ENCODE peak calls at places on chromosomes 13 and 19, in four cellular contexts. M, Q, E and L are unnamed samples.

GRCh38 chr13:24261566-24261965 is 47.8 kb upstream of the C1QTNF9 start:
- DNase-seq in M (no peak), Q (no peak), E (no peak), L (no peak)

GRCh38 chr19:3975637-3976087 is 4.8 kb upstream of the DAPK3 start:
- DNase-seq in M (no peak), Q (no peak), E (no peak), L (no peak)

GRCh38 chr13:113735194-113735593 is 23.8 kb upstream of the TMEM255B start:
- DNase-seq in M (no peak), Q (no peak), E (no peak), L (no peak)

GRCh38 chr13:98267080-98267912 is 90.2 kb upstream of the RNF113B start:
- DNase-seq in M (no peak), Q (no peak), E (no peak), L (no peak)

GRCh38 chr13:60448907-60449510 is 52.0 kb downstream of the TDRD3 start:
- DNase-seq in M (peak; percentile 22), Q (no peak), E (peak; percentile 12), L (peak; percentile 46)

GRCh38 chr19:11577451-11578341 is at the start of gene ACP5:
- DNase-seq in M (no peak), Q (no peak), E (no peak), L (no peak)

GRCh38 chr13:109145631-109146030 is 516.2 kb downstream of the MYO16 start:
- DNase-seq in M (peak; percentile 49), Q (no peak), E (no peak), L (peak; percentile 70)

GRCh38 chr13:46124967-46125933 is 20.4 kb upstream of the CPB2 start:
- DNase-seq in M (no peak), Q (no peak), E (no peak), L (no peak)

GRCh38 chr19:7265963-7266362 is 28.3 kb downstream of the INSR start:
- DNase-seq in M (no peak), Q (no peak), E (no peak), L (no peak)

GRCh38 chr19:16273005-16273404 is 51.6 kb upstream of the KLF2 start:
- DNase-seq in M (no peak), Q (no peak), E (no peak), L (peak; percentile 54)

GRCh38 chr19:43532571-43532961 is 422 bp upstream of the ZNF575 start:
- DNase-seq in M (peak; percentile 56), Q (no peak), E (no peak), L (no peak)

GRCh38 chr13:48273346-48273745 is 30.2 kb upstream of the RB1 start:
- DNase-seq in M (no peak), Q (no peak), E (no peak), L (no peak)

GRCh38 chr13:43664700-43665191 is 122.0 kb downstream of the ENOX1 start:
- DNase-seq in M (no peak), Q (no peak), E (peak; percentile 57), L (peak; percentile 76)

GRCh38 chr19:31055454-31055853 is 293.8 kb downstream of the TSHZ3 start:
- DNase-seq in M (no peak), Q (no peak), E (no peak), L (no peak)

GRCh38 chr13:29577135-29578051 is 18.1 kb downstream of the SLC7A1 start:
- DNase-seq in M (no peak), Q (no peak), E (no peak), L (no peak)